ENCODE peak calls at places on chromosomes 4 and X, in five cellular contexts. One of them, this sample, is unnamed.

GRCh38 chrX:107716045-107716684 is 59.4 kb downstream of the TSC22D3 start:
- DNase-seq in lower lobe of right lung: peak
- DNase-seq in spleen: peak
- DNase-seq in astrocyte: peak
- DNase-seq in OCI-LY7: peak
- DNase-seq in this sample: no peak

GRCh38 chr4:186342582-186342981 is 76.6 kb downstream of the F11 start:
- DNase-seq in lower lobe of right lung: no peak
- DNase-seq in astrocyte: no peak
- DNase-seq in spleen: no peak
- DNase-seq in OCI-LY7: no peak
- DNase-seq in this sample: no peak

GRCh38 chr4:14652522-14652921 is 349.8 kb upstream of the CPEB2 start:
- DNase-seq in lower lobe of right lung: no peak
- DNase-seq in spleen: no peak
- DNase-seq in OCI-LY7: no peak
- DNase-seq in astrocyte: no peak
- DNase-seq in this sample: no peak

GRCh38 chr4:26762650-26763049 is 98.0 kb upstream of the STIM2 start:
- DNase-seq in astrocyte: no peak
- DNase-seq in spleen: no peak
- DNase-seq in lower lobe of right lung: no peak
- DNase-seq in OCI-LY7: no peak
- DNase-seq in this sample: no peak

GRCh38 chr4:176499518-176499917 is 179.8 kb downstream of the SPCS3 start:
- DNase-seq in astrocyte: peak
- DNase-seq in spleen: no peak
- DNase-seq in lower lobe of right lung: no peak
- DNase-seq in OCI-LY7: no peak
- DNase-seq in this sample: peak

GRCh38 chrX:136168929-136169735 is 21.8 kb downstream of the FHL1 start:
- DNase-seq in spleen: no peak
- DNase-seq in OCI-LY7: no peak
- DNase-seq in lower lobe of right lung: no peak
- DNase-seq in astrocyte: peak
- DNase-seq in this sample: peak

GRCh38 chrX:39196192-39197102 is 395.2 kb downstream of the MID1IP1 start:
- DNase-seq in astrocyte: peak
- DNase-seq in OCI-LY7: peak
- DNase-seq in lower lobe of right lung: no peak
- DNase-seq in spleen: no peak
- DNase-seq in this sample: no peak

GRCh38 chrX:49071877-49072711 is 1.7 kb downstream of the PRAF2 start:
- DNase-seq in OCI-LY7: no peak
- DNase-seq in spleen: no peak
- DNase-seq in lower lobe of right lung: peak
- DNase-seq in astrocyte: peak
- DNase-seq in this sample: peak

GRCh38 chr4:152290522-152290921 is 245.4 kb downstream of the FBXW7 start:
- DNase-seq in lower lobe of right lung: no peak
- DNase-seq in OCI-LY7: no peak
- DNase-seq in spleen: no peak
- DNase-seq in astrocyte: no peak
- DNase-seq in this sample: no peak

GRCh38 chr4:77599378-77599777 is 6.2 kb upstream of the CXCL13 start:
- DNase-seq in lower lobe of right lung: no peak
- DNase-seq in astrocyte: no peak
- DNase-seq in OCI-LY7: peak
- DNase-seq in spleen: no peak
- DNase-seq in this sample: no peak

GRCh38 chr4:59597536-59598232 is 1602.4 kb upstream of the ADGRL3 start:
- DNase-seq in lower lobe of right lung: no peak
- DNase-seq in astrocyte: no peak
- DNase-seq in OCI-LY7: no peak
- DNase-seq in spleen: no peak
- DNase-seq in this sample: no peak

GRCh38 chrX:127404156-127404555 is 584.6 kb downstream of the PRR32 start:
- DNase-seq in spleen: no peak
- DNase-seq in lower lobe of right lung: no peak
- DNase-seq in astrocyte: no peak
- DNase-seq in OCI-LY7: no peak
- DNase-seq in this sample: no peak

GRCh38 chr4:6620296-6620695 is 20.2 kb upstream of the MRFAP1 start:
- DNase-seq in astrocyte: no peak
- DNase-seq in lower lobe of right lung: no peak
- DNase-seq in spleen: peak
- DNase-seq in OCI-LY7: no peak
- DNase-seq in this sample: no peak

GRCh38 chr4:165398570-165398969 is 19.8 kb downstream of the CPE start:
- DNase-seq in astrocyte: peak
- DNase-seq in lower lobe of right lung: no peak
- DNase-seq in spleen: no peak
- DNase-seq in OCI-LY7: peak
- DNase-seq in this sample: no peak

GRCh38 chr4:114598191-114599121 is at the start of gene UGT8:
- DNase-seq in OCI-LY7: peak
- DNase-seq in astrocyte: peak
- DNase-seq in lower lobe of right lung: peak
- DNase-seq in spleen: peak
- DNase-seq in this sample: no peak

GRCh38 chr4:108885211-108885610 is 122.4 kb upstream of the ETNPPL start:
- DNase-seq in astrocyte: peak
- DNase-seq in lower lobe of right lung: no peak
- DNase-seq in spleen: no peak
- DNase-seq in OCI-LY7: no peak
- DNase-seq in this sample: no peak

GRCh38 chr4:23235613-23236390 is 543.1 kb downstream of the GBA3 start:
- DNase-seq in spleen: no peak
- DNase-seq in astrocyte: peak
- DNase-seq in OCI-LY7: no peak
- DNase-seq in lower lobe of right lung: no peak
- DNase-seq in this sample: no peak

GRCh38 chr4:4542824-4543485 is 1.1 kb upstream of the STX18 start:
- DNase-seq in lower lobe of right lung: no peak
- DNase-seq in spleen: no peak
- DNase-seq in astrocyte: no peak
- DNase-seq in OCI-LY7: peak
- DNase-seq in this sample: no peak

GRCh38 chrX:153765138-153766079 is 1.4 kb downstream of the PLXNB3 start:
- DNase-seq in OCI-LY7: no peak
- DNase-seq in spleen: peak
- DNase-seq in lower lobe of right lung: peak
- DNase-seq in astrocyte: no peak
- DNase-seq in this sample: no peak

GRCh38 chrX:13938053-13938765 is 91.5 kb downstream of the GEMIN8 start:
- DNase-seq in OCI-LY7: no peak
- DNase-seq in spleen: peak
- DNase-seq in lower lobe of right lung: peak
- DNase-seq in astrocyte: no peak
- DNase-seq in this sample: no peak

GRCh38 chrX:8090482-8090881 is 80.6 kb downstream of the VCX2 start:
- DNase-seq in spleen: no peak
- DNase-seq in OCI-LY7: no peak
- DNase-seq in lower lobe of right lung: no peak
- DNase-seq in astrocyte: no peak
- DNase-seq in this sample: no peak

GRCh38 chr4:8637456-8637984 is 45.0 kb downstream of the CPZ start:
- DNase-seq in OCI-LY7: no peak
- DNase-seq in astrocyte: no peak
- DNase-seq in spleen: peak
- DNase-seq in lower lobe of right lung: peak
- DNase-seq in this sample: no peak

GRCh38 chrX:23134171-23134570 is 134.4 kb downstream of the DDX53 start:
- DNase-seq in spleen: no peak
- DNase-seq in lower lobe of right lung: no peak
- DNase-seq in astrocyte: no peak
- DNase-seq in OCI-LY7: no peak
- DNase-seq in this sample: no peak

GRCh38 chrX:154136627-154137161 is 7.3 kb upstream of the OPN1LW start:
- DNase-seq in OCI-LY7: peak
- DNase-seq in spleen: peak
- DNase-seq in lower lobe of right lung: peak
- DNase-seq in astrocyte: peak
- DNase-seq in this sample: peak

GRCh38 chr4:148310756-148311155 is 131.5 kb downstream of the NR3C2 start:
- DNase-seq in astrocyte: no peak
- DNase-seq in lower lobe of right lung: no peak
- DNase-seq in spleen: no peak
- DNase-seq in OCI-LY7: no peak
- DNase-seq in this sample: no peak

GRCh38 chr4:68750555-68750954 is 65.2 kb upstream of the UGT2B10 start:
- DNase-seq in lower lobe of right lung: no peak
- DNase-seq in astrocyte: no peak
- DNase-seq in OCI-LY7: no peak
- DNase-seq in spleen: no peak
- DNase-seq in this sample: no peak

GRCh38 chrX:40152173-40152705 is 54.5 kb upstream of the BCOR start:
- DNase-seq in lower lobe of right lung: peak
- DNase-seq in OCI-LY7: peak
- DNase-seq in spleen: peak
- DNase-seq in astrocyte: no peak
- DNase-seq in this sample: no peak

GRCh38 chrX:66625525-66625924 is 13.4 kb downstream of the EDA2R start:
- DNase-seq in OCI-LY7: peak
- DNase-seq in astrocyte: no peak
- DNase-seq in spleen: no peak
- DNase-seq in lower lobe of right lung: no peak
- DNase-seq in this sample: no peak

GRCh38 chr4:151325320-151326246 is at the start of gene SH3D19:
- DNase-seq in OCI-LY7: no peak
- DNase-seq in spleen: peak
- DNase-seq in lower lobe of right lung: peak
- DNase-seq in astrocyte: peak
- DNase-seq in this sample: peak

GRCh38 chr4:17512973-17513665 is 1.2 kb upstream of the QDPR start:
- DNase-seq in OCI-LY7: no peak
- DNase-seq in astrocyte: no peak
- DNase-seq in lower lobe of right lung: no peak
- DNase-seq in spleen: no peak
- DNase-seq in this sample: no peak
- H3K4me3 ChIP-seq in OCI-LY7: peak
- H3K4me3 ChIP-seq in astrocyte: no peak
- H3K4me3 ChIP-seq in lower lobe of right lung: no peak
- H3K4me3 ChIP-seq in spleen: no peak
- H3K4me3 ChIP-seq in this sample: no peak

DNA sequence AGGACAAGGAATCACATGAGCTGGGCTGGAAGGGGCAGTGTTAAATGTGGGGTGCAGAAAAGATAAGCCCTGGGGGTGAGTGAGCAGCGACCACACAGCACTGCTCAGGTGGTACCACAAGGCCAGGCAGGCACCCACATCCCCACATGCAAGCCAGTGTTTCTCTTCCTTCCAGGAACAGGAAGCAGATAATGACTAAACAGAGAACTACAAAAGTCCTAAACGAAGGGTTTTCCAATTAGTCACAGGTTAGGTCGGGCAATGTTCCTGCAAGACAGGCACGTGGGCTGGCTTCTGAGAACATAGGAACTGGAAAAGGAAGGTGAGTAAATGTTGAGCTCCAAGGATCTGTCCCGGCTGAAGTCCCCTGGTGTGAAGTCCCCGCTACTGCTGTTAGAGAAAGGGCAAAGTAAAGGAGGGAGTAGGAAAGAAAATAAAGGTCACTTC is 19.5 kb downstream of the RELL1 start:
- DNase-seq in spleen: no peak
- DNase-seq in OCI-LY7: no peak
- DNase-seq in lower lobe of right lung: no peak
- DNase-seq in astrocyte: peak
- DNase-seq in this sample: peak
- TF ChIP-seq CTCF in spleen: no peak
- TF ChIP-seq CTCF in OCI-LY7: no peak
- TF ChIP-seq CTCF in lower lobe of right lung: no peak
- TF ChIP-seq CTCF in astrocyte: peak
- TF ChIP-seq CTCF in this sample: no peak

DNA sequence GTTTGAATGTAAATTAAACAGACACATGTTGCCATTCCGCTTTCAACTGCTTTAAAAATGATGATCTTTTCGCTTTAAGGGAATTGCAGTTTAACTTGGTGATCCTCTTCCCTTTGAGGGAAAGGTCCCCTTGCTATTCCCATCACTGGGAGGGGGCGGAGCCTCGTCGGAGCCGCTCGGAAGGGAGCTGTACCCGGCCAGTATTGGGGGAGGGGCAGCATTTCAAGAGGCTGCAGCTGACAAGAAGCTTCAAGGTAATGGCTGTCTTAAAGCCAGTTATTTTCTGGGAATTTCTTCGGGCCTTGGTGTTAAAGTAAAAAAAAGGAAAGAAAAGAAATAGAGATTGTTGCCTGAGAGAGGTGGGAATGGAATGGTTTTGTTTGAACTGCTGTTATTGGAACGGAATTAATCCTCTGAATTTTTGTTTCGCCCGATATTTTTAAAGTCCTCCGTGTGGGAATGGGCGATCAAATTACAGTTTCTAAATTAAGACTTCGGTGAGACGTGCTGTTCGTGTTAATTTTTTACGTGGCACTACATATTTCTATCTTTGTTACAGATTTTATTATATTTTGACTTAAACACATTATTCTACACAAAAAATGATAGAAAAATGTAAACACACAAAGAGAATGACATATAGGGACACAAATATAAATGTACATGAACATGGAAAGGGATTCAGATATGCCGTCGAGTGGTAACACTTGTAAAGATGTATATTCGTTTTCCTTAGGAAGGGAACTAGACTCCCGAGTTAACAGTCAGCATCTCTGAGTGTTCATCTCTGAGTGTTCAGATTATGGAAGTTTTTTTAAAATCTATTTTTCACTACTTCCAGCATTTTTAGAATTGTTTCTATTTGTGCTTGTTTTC is 9.2 kb downstream of the PWWP3B start:
- DNase-seq in lower lobe of right lung: no peak
- DNase-seq in spleen: no peak
- DNase-seq in astrocyte: peak
- DNase-seq in OCI-LY7: no peak
- DNase-seq in this sample: no peak
- H3K4me3 ChIP-seq in lower lobe of right lung: no peak
- H3K4me3 ChIP-seq in spleen: no peak
- H3K4me3 ChIP-seq in astrocyte: peak
- H3K4me3 ChIP-seq in OCI-LY7: no peak
- H3K4me3 ChIP-seq in this sample: no peak

DNA sequence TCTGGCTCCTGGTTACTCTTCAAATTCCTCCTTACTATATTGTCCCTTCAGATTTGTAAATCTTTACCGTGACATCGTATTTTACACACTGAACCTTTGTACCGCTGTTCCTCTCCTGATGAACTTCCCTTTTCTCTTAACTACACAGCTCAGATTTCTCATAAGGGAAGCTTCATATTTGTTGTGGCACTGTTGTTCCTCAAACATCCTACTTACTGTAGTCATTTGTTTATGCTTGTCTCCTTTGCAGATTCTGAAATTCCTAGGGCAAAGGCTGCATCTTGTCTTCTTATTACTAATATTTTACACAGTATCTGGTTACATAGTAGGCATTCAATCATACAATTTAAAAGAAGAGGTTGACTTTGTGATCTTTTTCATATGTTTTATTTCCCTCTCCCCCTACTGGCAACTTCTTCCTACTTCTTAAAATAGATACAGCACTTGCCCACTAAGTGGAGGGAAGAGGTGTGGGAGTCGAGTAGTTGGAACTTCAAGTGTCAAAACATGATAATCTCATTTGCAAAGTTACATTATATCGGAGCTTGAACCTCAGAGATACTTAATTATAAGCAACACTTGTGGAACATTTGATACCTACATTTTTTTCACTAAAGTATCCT is 50.0 kb downstream of the TET2 start:
- DNase-seq in spleen: no peak
- DNase-seq in astrocyte: no peak
- DNase-seq in lower lobe of right lung: no peak
- DNase-seq in OCI-LY7: no peak
- DNase-seq in this sample: no peak
- TF ChIP-seq CTCF in spleen: no peak
- TF ChIP-seq CTCF in astrocyte: peak
- TF ChIP-seq CTCF in lower lobe of right lung: peak
- TF ChIP-seq CTCF in OCI-LY7: peak
- TF ChIP-seq CTCF in this sample: peak